ENCODE peak calls at places on chromosomes 5 and 9, in ten cellular contexts. M, C, E, L, A, R, K, U, O and S are unnamed samples.

GRCh38 chr5:175579742-175580432 is 78.0 kb upstream of the HRH2 start:
- DNase-seq in A (no peak), R (no peak), C (no peak), U (no peak), K (no peak), E (no peak), M (no peak), O (no peak), L (no peak), S (no peak)

GRCh38 chr9:100505564-100506159 is 32.7 kb downstream of the TMEFF1 start:
- DNase-seq in R (peak), O (peak), E (peak), U (peak), C (peak), A (no peak), K (peak), L (peak), M (peak), S (no peak)

GRCh38 chr5:143986567-143987242 is 174.7 kb downstream of the HMHB1 start:
- DNase-seq in A (no peak), C (no peak), E (no peak), L (no peak), M (no peak), U (no peak), R (peak), O (no peak), K (no peak), S (peak)

GRCh38 chr5:145787001-145787400 is 48.1 kb downstream of the PRELID2 start:
- DNase-seq in R (peak), A (no peak), C (no peak), O (no peak), K (no peak), U (no peak), M (no peak), E (no peak), L (no peak), S (no peak)

GRCh38 chr5:96999856-97000255 is 64.0 kb downstream of the LNPEP start:
- DNase-seq in R (no peak), A (no peak), L (no peak), E (no peak), K (no peak), O (no peak), C (no peak), M (no peak), U (no peak), S (no peak)

GRCh38 chr9:137221477-137222111 is 446 bp downstream of the RNF208 start:
- DNase-seq in M (no peak), U (peak), C (no peak), K (no peak), A (no peak), L (no peak), R (no peak), E (no peak), O (no peak), S (no peak)

GRCh38 chr5:132056610-132057497 is 3.6 kb upstream of the IL3 start:
- DNase-seq in M (no peak), C (no peak), A (peak), L (no peak), E (peak), U (no peak), R (no peak), O (no peak), K (no peak), S (no peak)

GRCh38 chr9:95265960-95266359 is 51.5 kb downstream of the FANCC start:
- DNase-seq in E (no peak), A (no peak), U (no peak), R (no peak), C (no peak), K (no peak), L (no peak), M (no peak), O (no peak), S (no peak)

GRCh38 chr9:75047506-75047905 is 19.4 kb upstream of the CARNMT1 start:
- DNase-seq in A (no peak), O (no peak), K (no peak), R (no peak), C (no peak), L (no peak), M (no peak), U (no peak), E (no peak), S (no peak)

GRCh38 chr9:101350285-101350684 is 34.5 kb downstream of the BAAT start:
- DNase-seq in C (no peak), E (no peak), L (no peak), K (no peak), U (no peak), O (no peak), R (no peak), M (no peak), A (no peak), S (no peak)

GRCh38 chr9:72554221-72554641 is 32.8 kb downstream of the TMC1 start:
- DNase-seq in O (peak), K (no peak), L (no peak), C (no peak), R (peak), E (no peak), M (no peak), A (no peak), U (no peak), S (peak)

GRCh38 chr5:157357823-157358222 is 91.9 kb downstream of the CYFIP2 start:
- DNase-seq in O (no peak), C (no peak), R (no peak), K (no peak), L (no peak), M (no peak), A (no peak), U (no peak), E (no peak), S (no peak)

GRCh38 chr9:16417101-16417500 is 453.4 kb downstream of the BNC2 start:
- DNase-seq in E (no peak), O (peak), C (no peak), M (no peak), A (no peak), R (peak), U (no peak), K (peak), L (peak), S (peak)

GRCh38 chr9:138008081-138008841 is 130.7 kb downstream of the CACNA1B start:
- DNase-seq in E (peak), A (peak), O (no peak), L (no peak), C (no peak), K (no peak), U (no peak), R (no peak), M (no peak), S (no peak)

GRCh38 chr5:98742395-98743073 is 30.9 kb upstream of the RGMB start:
- DNase-seq in M (no peak), K (no peak), C (no peak), A (peak), O (no peak), U (peak), L (no peak), R (no peak), E (no peak), S (no peak)

GRCh38 chr9:123686131-123686848 is 243.6 kb downstream of the DENND1A start:
- DNase-seq in A (no peak), K (peak), E (no peak), M (no peak), R (peak), L (no peak), O (no peak), C (no peak), U (no peak), S (no peak)

GRCh38 chr9:94923333-94924089 is 197.0 kb downstream of the AOPEP start:
- DNase-seq in M (no peak), O (no peak), K (no peak), R (no peak), U (no peak), C (no peak), E (no peak), A (no peak), L (no peak), S (no peak)

GRCh38 chr9:119773823-119774222 is 404.6 kb upstream of the BRINP1 start:
- DNase-seq in A (no peak), K (no peak), U (peak), L (no peak), M (no peak), C (no peak), R (no peak), E (no peak), O (no peak), S (no peak)

GRCh38 chr5:141623621-141624020 is 4.8 kb upstream of the DIAPH1 start:
- DNase-seq in C (no peak), L (no peak), U (no peak), A (no peak), M (no peak), O (no peak), E (no peak), K (no peak), R (no peak), S (no peak)

GRCh38 chr5:96065577-96066385 is 104.1 kb upstream of the ELL2 start:
- DNase-seq in U (peak), K (no peak), R (no peak), C (no peak), O (no peak), E (no peak), L (no peak), M (no peak), A (no peak), S (no peak)

GRCh38 chr9:116073826-116074225 is 79.8 kb upstream of the PAPPA start:
- DNase-seq in A (no peak), M (no peak), E (no peak), R (peak), L (no peak), C (no peak), K (peak), O (no peak), U (no peak), S (no peak)

GRCh38 chr5:136192015-136192525 is 892 bp downstream of the SMIM32 start:
- DNase-seq in L (no peak), C (no peak), U (peak), A (no peak), R (peak), O (no peak), M (peak), E (no peak), K (peak), S (no peak)
- H3K4me3 ChIP-seq in L (no peak), C (no peak), U (peak), A (no peak), R (peak), O (no peak), M (no peak), E (peak), K (peak), S (peak)

GRCh38 chr9:33466565-33467495 is 6.9 kb downstream of the NOL6 start:
- DNase-seq in E (peak), R (peak), C (peak), K (peak), U (peak), M (no peak), L (peak), O (no peak), A (peak), S (no peak)
- TF ChIP-seq CTCF in E (no peak), R (peak), C (peak), K (peak), U (peak), M (peak), L (peak), O (peak), A (peak), S (peak)

GRCh38 chr5:36300927-36301540 is 668 bp downstream of the RANBP3L start:
- DNase-seq in L (peak), C (no peak), K (no peak), A (no peak), O (no peak), M (no peak), E (peak), U (no peak), R (peak), S (no peak)

GRCh38 chr5:36298546-36298945 is 3.2 kb downstream of the RANBP3L start:
- DNase-seq in M (no peak), L (no peak), C (no peak), A (no peak), U (no peak), K (no peak), R (peak), E (no peak), O (no peak), S (peak)

GRCh38 chr5:36297653-36298052 is 4.0 kb downstream of the RANBP3L start:
- DNase-seq in R (no peak), M (no peak), C (no peak), A (no peak), U (no peak), O (no peak), E (no peak), K (no peak), L (no peak), S (no peak)

GRCh38 chr5:36301858-36302603 is at the start of gene RANBP3L:
- DNase-seq in M (no peak), O (no peak), A (no peak), R (peak), C (no peak), L (peak), E (peak), K (peak), U (no peak), S (peak)

DNA sequence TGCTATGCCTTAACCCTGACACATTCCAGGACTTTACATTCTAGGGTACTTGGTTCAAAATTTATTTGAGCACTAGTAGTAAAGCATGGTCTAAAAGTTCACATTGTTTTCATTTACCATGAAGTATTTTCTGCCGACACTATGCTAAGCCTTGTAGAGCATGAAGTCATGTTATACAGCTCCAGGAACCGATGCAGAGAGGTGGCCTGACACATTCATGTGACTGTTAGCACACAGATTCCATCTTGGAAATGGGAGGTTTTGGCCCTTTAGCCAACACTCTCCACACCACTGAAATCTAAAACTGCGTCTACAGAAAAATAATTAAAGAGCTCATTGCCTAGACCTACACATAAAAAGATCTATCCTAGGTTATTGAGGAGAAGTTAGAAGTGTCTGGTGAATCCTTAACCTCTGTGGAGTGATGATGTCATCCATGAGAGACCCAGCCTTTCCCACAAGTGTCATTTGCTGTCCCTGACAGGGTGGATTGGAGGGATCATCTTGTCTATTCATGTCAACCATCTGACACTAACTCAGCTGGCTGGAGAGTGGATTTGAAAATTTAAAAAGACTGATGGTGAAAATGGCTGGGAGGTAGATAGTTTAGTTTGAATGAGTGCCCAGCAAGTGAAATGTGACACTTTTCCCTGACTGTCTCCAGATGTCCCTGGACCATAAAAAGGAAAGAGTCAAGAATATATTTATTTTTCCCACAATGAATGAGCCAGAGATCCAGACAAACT is 1.3 kb downstream of the RANBP3L start:
- DNase-seq in C (no peak), M (no peak), E (no peak), K (no peak), A (no peak), R (peak), L (no peak), U (no peak), O (no peak), S (no peak)
- H3K4me3 ChIP-seq in C (no peak), M (no peak), E (peak), K (no peak), A (no peak), R (peak), L (no peak), U (no peak), O (no peak), S (no peak)

GRCh38 chr5:32707394-32707997 is 3.6 kb upstream of the NPR3 start:
- DNase-seq in O (no peak), E (no peak), C (no peak), M (no peak), U (peak), K (peak), L (peak), A (no peak), R (peak), S (no peak)
- TF ChIP-seq CTCF in O (peak), E (no peak), C (no peak), M (peak), U (peak), K (peak), L (peak), A (no peak), R (peak), S (peak)

GRCh38 chr9:36118706-36119105 is 17.8 kb upstream of the GLIPR2 start:
- DNase-seq in O (no peak), K (no peak), R (no peak), L (no peak), M (no peak), C (no peak), A (no peak), U (no peak), E (no peak), S (no peak)
- H3K4me3 ChIP-seq in O (no peak), K (no peak), R (no peak), L (no peak), M (no peak), C (no peak), A (no peak), U (no peak), E (no peak), S (no peak)

GRCh38 chr5:168477060-168477459 is 9.2 kb upstream of the RARS1 start:
- DNase-seq in A (no peak), O (no peak), L (no peak), R (peak), C (no peak), K (no peak), M (no peak), U (peak), E (no peak), S (no peak)

GRCh38 chr5:168471785-168472184 is 14.5 kb upstream of the RARS1 start:
- DNase-seq in C (no peak), A (no peak), E (no peak), L (no peak), R (peak), M (no peak), K (no peak), U (no peak), O (peak), S (no peak)

GRCh38 chr5:168468836-168469235 is 17.4 kb upstream of the RARS1 start:
- DNase-seq in C (no peak), M (no peak), A (no peak), U (no peak), E (no peak), O (no peak), L (no peak), R (peak), K (no peak), S (peak)

GRCh38 chr5:168467755-168468280 is 18.5 kb upstream of the RARS1 start:
- DNase-seq in C (no peak), O (no peak), M (no peak), A (no peak), R (no peak), K (no peak), U (no peak), E (no peak), L (no peak), S (no peak)

DNA sequence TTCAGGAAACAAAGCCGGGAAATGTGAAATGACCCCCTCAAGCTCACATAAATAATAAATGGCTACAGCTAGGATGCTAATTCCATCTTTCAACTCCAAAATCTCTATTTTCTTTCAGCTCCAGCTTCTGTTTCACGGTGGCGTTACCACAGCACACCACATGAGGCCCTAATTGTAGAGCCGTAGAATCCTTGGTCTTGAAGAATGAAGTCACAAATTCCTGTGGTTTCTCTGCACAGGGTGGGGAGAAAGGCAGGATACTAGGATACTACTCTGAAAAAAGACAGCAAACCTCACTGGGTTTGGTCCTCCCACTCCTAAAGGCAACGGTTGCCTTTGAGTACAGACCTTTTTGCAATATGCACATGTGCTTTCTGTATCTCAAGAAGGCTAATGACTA is 13.9 kb upstream of the RARS1 start:
- DNase-seq in C (no peak), O (peak), A (no peak), R (peak), L (no peak), U (peak), K (peak), E (no peak), M (no peak), S (peak)
- TF ChIP-seq CTCF in C (no peak), O (peak), A (no peak), R (peak), L (no peak), U (no peak), K (peak), E (no peak), M (no peak), S (peak)

GRCh38 chr9:3719286-3719685 is 193.5 kb upstream of the RFX3 start:
- DNase-seq in K (no peak), A (no peak), U (no peak), L (no peak), R (no peak), M (no peak), E (no peak), C (no peak), O (no peak), S (no peak)
- H3K4me3 ChIP-seq in K (no peak), A (no peak), U (no peak), L (no peak), R (no peak), M (no peak), E (no peak), C (no peak), O (no peak), S (no peak)

GRCh38 chr5:147857302-147858129 is 21.0 kb upstream of the SCGB3A2 start:
- DNase-seq in M (no peak), C (peak), E (peak), O (peak), K (peak), R (peak), L (peak), A (no peak), U (peak), S (peak)
- TF ChIP-seq CTCF in M (peak), C (peak), E (no peak), O (peak), K (peak), R (peak), L (peak), A (peak), U (peak), S (peak)